ENCODE peak calls at places on chromosome 22, in six cellular contexts. Y is GM12865, L is brain microvascular endothelial cell, C is fibroblast of mammary gland, G is uterus, X is mammary epithelial cell. D is an unnamed sample.

GRCh38 chr22:37560682-37561208 is 465 bp downstream of the CDC42EP1 start:
- DNase-seq in Y (no peak), L (no peak), C (no peak), G (peak; percentile 78), X (no peak), D (peak; percentile 61)

GRCh38 chr22:45946805-45947600 is 30.0 kb downstream of the WNT7B start:
- DNase-seq in Y (no peak), L (no peak), C (no peak), G (no peak), X (no peak), D (no peak)

GRCh38 chr22:28802595-28803087 is 2.3 kb upstream of the XBP1 start:
- DNase-seq in Y (no peak), L (no peak), C (no peak), G (no peak), X (no peak), D (no peak)

GRCh38 chr22:32618461-32619140 is 144.0 kb downstream of the FBXO7 start:
- DNase-seq in Y (no peak), L (no peak), C (peak; percentile 30), G (peak; percentile 79), X (no peak), D (no peak)

GRCh38 chr22:19040581-19041402 is 81.4 kb downstream of the DGCR2 start:
- DNase-seq in Y (no peak), L (no peak), C (no peak), G (no peak), X (no peak), D (no peak)

GRCh38 chr22:48647051-48647450 is 1180.6 kb downstream of the BRD1 start:
- DNase-seq in Y (no peak), L (no peak), C (no peak), G (no peak), X (no peak), D (no peak)

GRCh38 chr22:28151241-28151640 is 232.2 kb upstream of the PITPNB start:
- DNase-seq in Y (no peak), L (no peak), C (no peak), G (no peak), X (no peak), D (no peak)

GRCh38 chr22:29187831-29188230 is 17.9 kb upstream of the EMID1 start:
- DNase-seq in Y (no peak), L (no peak), C (no peak), G (no peak), X (no peak), D (no peak)

GRCh38 chr22:29190915-29191314 is 14.8 kb upstream of the EMID1 start:
- DNase-seq in Y (no peak), L (no peak), C (no peak), G (no peak), X (no peak), D (no peak)

GRCh38 chr22:49004484-49005399 is 822.9 kb downstream of the BRD1 start:
- DNase-seq in Y (no peak), L (no peak), C (no peak), G (no peak), X (no peak), D (no peak)

GRCh38 chr22:39169797-39170466 is 17.5 kb upstream of the CBX7 start:
- DNase-seq in Y (no peak), L (no peak), C (no peak), G (no peak), X (no peak), D (no peak)

GRCh38 chr22:18032455-18033101 is 8.2 kb upstream of the MICAL3 start:
- DNase-seq in Y (no peak), L (peak; percentile 14), C (peak; percentile 93), G (peak; percentile 43), X (peak; percentile 96), D (no peak)

GRCh38 chr22:39355080-39355479 is 5.3 kb downstream of the SYNGR1 start:
- DNase-seq in Y (no peak), L (no peak), C (no peak), G (no peak), X (no peak), D (no peak)

GRCh38 chr22:31329029-31329428 is 17.1 kb downstream of the PATZ1 start:
- DNase-seq in Y (no peak), L (no peak), C (no peak), G (no peak), X (peak; percentile 54), D (peak; percentile 41)

GRCh38 chr22:29325356-29325755 is 9.9 kb upstream of the RASL10A start:
- DNase-seq in Y (no peak), L (no peak), C (no peak), G (no peak), X (no peak), D (no peak)

GRCh38 chr22:17873116-17873515 is 98.8 kb upstream of the BID start:
- DNase-seq in Y (no peak), L (no peak), C (no peak), G (no peak), X (no peak), D (no peak)

GRCh38 chr22:24224468-24224867 is 20.4 kb downstream of the GGT5 start:
- DNase-seq in Y (no peak), L (no peak), C (no peak), G (no peak), X (no peak), D (no peak)

GRCh38 chr22:47022475-47022874 is 260.0 kb downstream of the TBC1D22A start:
- DNase-seq in Y (no peak), L (no peak), C (no peak), G (no peak), X (no peak), D (no peak)

GRCh38 chr22:30783021-30783420 is 88.3 kb downstream of the OSBP2 start:
- DNase-seq in Y (no peak), L (no peak), C (no peak), G (no peak), X (no peak), D (no peak)

GRCh38 chr22:22060200-22061084 is 77.9 kb upstream of the TOP3B start:
- DNase-seq in Y (peak; percentile 74), L (peak; percentile 21), C (peak; percentile 28), G (peak; percentile 53), X (peak; percentile 39), D (peak; percentile 53)

GRCh38 chr22:17087176-17088131 is 2.7 kb downstream of the IL17RA start:
- DNase-seq in Y (peak; percentile 77), L (peak; percentile 34), C (peak; percentile 41), G (no peak), X (no peak), D (peak; percentile 84)

GRCh38 chr22:46047226-46047625 is 70.3 kb upstream of the WNT7B start:
- DNase-seq in Y (no peak), L (no peak), C (no peak), G (peak; percentile 13), X (no peak), D (no peak)

DNA sequence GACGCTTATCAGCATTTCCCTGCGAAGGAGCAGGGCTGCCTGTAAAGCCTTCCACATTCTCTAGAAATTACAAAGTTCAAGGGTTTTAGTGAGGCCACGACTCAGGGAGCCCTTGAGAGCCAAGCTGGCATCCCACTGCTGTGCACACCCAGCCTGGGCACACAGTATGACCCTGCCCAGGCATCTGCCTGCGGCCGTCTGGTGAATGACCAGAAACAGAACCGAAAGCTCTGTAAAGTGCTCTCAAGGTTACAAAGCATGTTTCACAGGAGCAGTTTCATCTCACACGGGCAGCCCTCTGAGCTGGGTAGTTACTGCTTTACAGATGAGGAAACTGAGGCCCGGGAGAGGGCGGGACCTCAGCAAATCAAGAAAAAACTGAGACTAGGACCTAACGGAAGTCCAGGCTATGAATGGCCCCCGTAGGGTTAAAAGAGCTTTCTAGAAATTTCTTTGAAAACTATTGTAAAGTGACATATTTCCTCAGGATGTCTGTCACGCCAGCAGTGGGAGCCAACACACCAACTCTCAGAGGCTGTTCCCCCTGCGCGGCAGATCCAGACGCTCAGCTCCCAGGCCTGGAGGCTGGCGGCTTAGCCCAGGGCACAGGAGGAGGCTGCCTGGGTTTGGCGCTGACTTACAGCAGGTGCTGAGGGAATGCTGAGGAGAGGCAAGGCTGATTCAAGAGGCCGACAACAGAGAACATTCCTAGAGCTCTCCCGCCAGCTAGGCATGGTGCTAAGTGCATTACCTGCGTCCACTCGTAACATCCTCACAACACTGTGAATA is 7.7 kb upstream of the TCF20 start:
- DNase-seq in Y (peak; percentile 73), L (no peak), C (no peak), G (no peak), X (no peak), D (peak; percentile 30)
- TF ChIP-seq CTCF in Y (peak; percentile 30), L (peak; percentile 49), C (no peak), G (no peak), X (peak; percentile 30), D (peak; percentile 49)

GRCh38 chr22:41562461-41562860 is 1.7 kb downstream of the CSDC2 start:
- DNase-seq in Y (no peak), L (no peak), C (no peak), G (no peak), X (no peak), D (no peak)
- H3K4me3 ChIP-seq in Y (no peak overlapping the region), L (no peak overlapping the region), C (no peak overlapping the region), G (peak overlapping the region; percentile 60), X (no peak overlapping the region), D (no peak overlapping the region)

DNA sequence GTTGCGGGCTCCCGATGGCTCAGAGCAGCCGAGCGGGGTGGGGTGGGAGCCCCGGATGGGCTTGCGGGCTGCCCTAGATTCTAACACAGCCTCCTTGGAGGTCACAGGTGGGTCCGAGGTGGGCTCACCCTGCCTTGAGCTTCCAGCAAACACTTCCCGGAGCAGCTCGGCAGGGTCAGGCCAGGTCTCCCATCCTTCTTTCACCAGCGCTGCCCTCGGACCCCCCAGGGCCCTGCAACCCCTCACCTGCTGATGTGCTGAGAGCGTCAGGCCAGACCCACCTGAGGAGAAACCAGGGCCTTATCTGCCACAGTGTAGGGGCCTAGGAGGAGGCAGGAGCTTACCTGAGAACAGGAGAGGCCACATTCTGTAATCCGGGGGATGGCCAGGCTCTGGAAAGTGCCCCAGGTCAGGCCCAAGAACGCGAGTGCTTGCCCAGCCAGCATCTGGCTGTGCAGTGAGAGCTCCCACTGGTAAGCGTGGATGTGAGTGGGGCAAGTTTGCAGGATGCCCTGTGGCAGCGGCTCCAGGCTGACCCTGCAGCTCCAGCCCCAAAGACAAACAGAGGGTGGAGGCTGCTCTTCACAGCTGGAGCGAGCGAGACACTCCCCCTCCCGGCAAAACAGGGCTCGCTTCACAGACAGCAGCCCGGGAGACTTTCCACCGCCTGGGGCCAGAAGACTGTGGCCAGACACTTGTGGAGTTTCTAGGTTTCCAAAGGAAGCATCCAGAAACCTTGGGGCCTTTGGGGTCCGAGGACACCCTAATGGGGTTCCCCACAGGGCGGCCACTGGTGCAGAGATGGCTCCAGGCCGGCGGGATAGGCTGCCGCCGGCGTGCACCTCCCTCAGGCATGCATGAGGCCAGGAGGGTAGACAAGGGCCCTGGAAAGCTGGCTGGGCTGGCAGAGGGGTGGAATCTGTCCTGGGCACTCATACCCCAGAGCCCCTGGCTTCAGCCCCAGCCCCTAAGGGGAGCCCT is at the start of gene IL17REL:
- DNase-seq in Y (no peak), L (no peak), C (no peak), G (peak; percentile 34), X (no peak), D (peak; percentile 37)
- TF ChIP-seq CTCF in Y (no peak), L (peak; percentile 51), C (peak; percentile 22), G (no peak), X (no peak), D (peak; percentile 47)

GRCh38 chr22:40958329-40958728 is 7.2 kb downstream of the RBX1 start:
- DNase-seq in Y (no peak), L (no peak), C (no peak), G (no peak), X (no peak), D (no peak)
- H3K4me3 ChIP-seq in Y (no peak overlapping the region), L (no peak overlapping the region), C (no peak overlapping the region), G (no peak overlapping the region), X (no peak overlapping the region), D (no peak overlapping the region)

GRCh38 chr22:36285545-36285944 is 32.6 kb downstream of the APOL1 start:
- DNase-seq in Y (no peak), L (no peak), C (no peak), G (no peak), X (no peak), D (no peak)
- TF ChIP-seq CTCF in Y (no peak), L (no peak), C (no peak), G (no peak), X (no peak), D (no peak)

D was measured in choroid plexus epithelial cell.